ENCODE peak calls at places on chromosomes 4 and X, in seven cellular contexts. W, G, M, O, S, J and Y are unnamed samples.

GRCh38 chrX:47831788-47832187 is 4.9 kb upstream of the ZNF81 start:
- DNase-seq in W (no peak), M (no peak), S (no peak), O (peak), G (no peak), J (peak), Y (no peak)

GRCh38 chr4:87806520-87806919 is 7.2 kb downstream of the IBSP start:
- DNase-seq in G (peak), M (no peak), J (no peak), O (no peak), S (no peak), W (peak), Y (no peak)

GRCh38 chr4:32962100-32962499 is 2241.9 kb downstream of the PCDH7 start:
- DNase-seq in O (no peak), W (no peak), J (no peak), M (no peak), S (no peak), G (no peak), Y (no peak)

GRCh38 chr4:26069218-26069617 is 155.2 kb downstream of the SMIM20 start:
- DNase-seq in O (peak), W (no peak), J (no peak), S (no peak), M (no peak), G (peak), Y (no peak)

GRCh38 chr4:6195602-6196319 is 4.6 kb downstream of the JAKMIP1 start:
- DNase-seq in J (no peak), G (no peak), W (no peak), O (no peak), M (no peak), S (no peak), Y (no peak)

GRCh38 chr4:80197601-80198444 is 520 bp downstream of the PRDM8 start:
- DNase-seq in G (no peak), O (no peak), W (no peak), M (no peak), J (no peak), S (no peak), Y (no peak)

GRCh38 chr4:56129431-56129861 is 180.7 kb downstream of the CEP135 start:
- DNase-seq in S (no peak), G (peak), M (no peak), J (no peak), O (no peak), W (no peak), Y (no peak)

GRCh38 chr4:138522366-138522765 is 280.2 kb upstream of the SLC7A11 start:
- DNase-seq in G (no peak), J (no peak), O (no peak), M (no peak), W (peak), S (no peak), Y (no peak)

GRCh38 chr4:39908284-39908683 is 69.4 kb downstream of the PDS5A start:
- DNase-seq in O (no peak), W (no peak), S (no peak), G (peak), J (no peak), M (no peak), Y (no peak)

GRCh38 chrX:129654652-129655546 is at the start of gene APLN:
- DNase-seq in J (no peak), S (no peak), O (no peak), W (no peak), M (no peak), G (peak), Y (no peak)

GRCh38 chrX:30831082-30831481 is 58.0 kb downstream of the TAB3 start:
- DNase-seq in M (no peak), S (no peak), O (no peak), W (no peak), G (peak), J (no peak), Y (no peak)

GRCh38 chr4:16524911-16525574 is 298.8 kb upstream of the TAPT1 start:
- DNase-seq in G (peak), M (no peak), J (no peak), S (no peak), W (no peak), O (no peak), Y (peak)

GRCh38 chr4:148376151-148376550 is 66.1 kb downstream of the NR3C2 start:
- DNase-seq in M (no peak), O (no peak), G (peak), J (no peak), W (peak), S (no peak), Y (no peak)

GRCh38 chrX:29024813-29025342 is 437.6 kb downstream of the IL1RAPL1 start:
- DNase-seq in G (no peak), M (no peak), J (no peak), O (no peak), W (no peak), S (no peak), Y (no peak)

GRCh38 chrX:23907106-23907495 is 637 bp downstream of the APOO start:
- DNase-seq in W (no peak), G (no peak), O (no peak), M (no peak), S (no peak), J (no peak), Y (no peak)

GRCh38 chrX:155612312-155613224 is at the start of gene TMLHE:
- DNase-seq in S (peak), O (peak), W (peak), M (peak), J (peak), G (peak), Y (peak)

GRCh38 chrX:150940844-150941495 is 42.2 kb upstream of the HMGB3 start:
- DNase-seq in M (no peak), W (no peak), S (no peak), O (no peak), G (no peak), J (no peak), Y (no peak)

GRCh38 chrX:153406903-153407302 is 4.4 kb upstream of the ZFP92 start:
- DNase-seq in G (no peak), S (no peak), O (no peak), J (no peak), W (no peak), M (no peak), Y (no peak)

GRCh38 chrX:108732630-108733321 is 3.6 kb downstream of the IRS4 start:
- DNase-seq in O (peak), M (no peak), W (no peak), J (no peak), S (no peak), G (no peak), Y (no peak)

GRCh38 chr4:27836505-27836904 is 975.9 kb downstream of the STIM2 start:
- DNase-seq in J (no peak), O (no peak), S (no peak), M (no peak), W (peak), G (peak), Y (no peak)

GRCh38 chr4:183541081-183542045 is 36.5 kb downstream of the ING2 start:
- DNase-seq in W (no peak), J (no peak), O (no peak), S (no peak), G (no peak), M (no peak), Y (peak)

GRCh38 chrX:48957477-48957826 is at the start of gene OTUD5:
- DNase-seq in M (peak), G (no peak), W (no peak), O (peak), S (no peak), J (peak), Y (no peak)

GRCh38 chrX:16061296-16061695 is 62.1 kb upstream of the GRPR start:
- DNase-seq in W (no peak), J (no peak), M (no peak), S (no peak), G (no peak), O (no peak), Y (no peak)

GRCh38 chrX:17680732-17681413 is 56.4 kb upstream of the SCML1 start:
- DNase-seq in M (no peak), O (no peak), S (peak), W (no peak), J (no peak), G (peak), Y (peak)

GRCh38 chrX:12060489-12061260 is 77.6 kb upstream of the FRMPD4 start:
- DNase-seq in M (no peak), S (no peak), W (no peak), G (no peak), O (no peak), J (no peak), Y (no peak)

GRCh38 chrX:74450803-74451449 is 29.6 kb downstream of the SLC16A2 start:
- DNase-seq in O (no peak), W (peak), J (no peak), G (peak), S (peak), M (no peak), Y (peak)

GRCh38 chr4:168877779-168878491 is 132.1 kb downstream of the CBR4 start:
- DNase-seq in M (no peak), J (no peak), W (no peak), S (no peak), G (no peak), O (peak), Y (no peak)

GRCh38 chrX:47523297-47523696 is 37.7 kb upstream of the ARAF start:
- DNase-seq in S (no peak), G (peak), O (peak), J (peak), M (peak), W (peak), Y (no peak)

GRCh38 chrX:2457289-2458133 is 43.3 kb downstream of the DHRSX start:
- DNase-seq in G (no peak), J (no peak), O (no peak), M (no peak), S (no peak), W (no peak), Y (no peak)

GRCh38 chrX:152959626-152960025 is 34.3 kb downstream of the PNMA5 start:
- DNase-seq in J (no peak), O (no peak), W (no peak), S (no peak), M (no peak), G (no peak), Y (no peak)

GRCh38 chr4:17717301-17717700 is 64.1 kb downstream of the FAM184B start:
- DNase-seq in O (no peak), J (no peak), M (peak), G (no peak), W (no peak), S (no peak), Y (no peak)

GRCh38 chrX:150509703-150510102 is 58.7 kb upstream of the MTM1 start:
- DNase-seq in O (no peak), G (no peak), M (no peak), J (no peak), S (no peak), W (no peak), Y (no peak)

GRCh38 chr4:14241574-14241973 is 614.0 kb upstream of the BOD1L1 start:
- DNase-seq in W (no peak), J (no peak), S (no peak), M (no peak), O (no peak), G (no peak), Y (no peak)

GRCh38 chr4:38623260-38623659 is 40.7 kb upstream of the KLF3 start:
- DNase-seq in S (no peak), G (no peak), J (no peak), O (no peak), M (no peak), W (no peak), Y (no peak)

GRCh38 chr4:88033309-88033708 is 25.9 kb downstream of the PKD2 start:
- DNase-seq in O (peak), J (no peak), M (no peak), W (peak), S (no peak), G (peak), Y (peak)

GRCh38 chrX:38805294-38806053 is 4.2 kb downstream of the MID1IP1 start:
- DNase-seq in J (peak), M (peak), G (peak), S (no peak), W (no peak), O (peak), Y (peak)

GRCh38 chr4:2352729-2353221 is 65.7 kb downstream of the ZFYVE28 start:
- DNase-seq in S (no peak), J (no peak), W (no peak), G (no peak), O (no peak), M (no peak), Y (no peak)

GRCh38 chr4:2352171-2352570 is 66.3 kb downstream of the ZFYVE28 start:
- DNase-seq in O (no peak), G (no peak), S (no peak), M (no peak), W (no peak), J (no peak), Y (no peak)

GRCh38 chr4:2354760-2355159 is 63.7 kb downstream of the ZFYVE28 start:
- DNase-seq in G (no peak), S (no peak), O (no peak), J (no peak), W (no peak), M (no peak), Y (no peak)

GRCh38 chr4:2353222-2354107 is 65.0 kb downstream of the ZFYVE28 start:
- DNase-seq in W (no peak), S (no peak), O (no peak), M (peak), G (no peak), J (no peak), Y (no peak)

DNA sequence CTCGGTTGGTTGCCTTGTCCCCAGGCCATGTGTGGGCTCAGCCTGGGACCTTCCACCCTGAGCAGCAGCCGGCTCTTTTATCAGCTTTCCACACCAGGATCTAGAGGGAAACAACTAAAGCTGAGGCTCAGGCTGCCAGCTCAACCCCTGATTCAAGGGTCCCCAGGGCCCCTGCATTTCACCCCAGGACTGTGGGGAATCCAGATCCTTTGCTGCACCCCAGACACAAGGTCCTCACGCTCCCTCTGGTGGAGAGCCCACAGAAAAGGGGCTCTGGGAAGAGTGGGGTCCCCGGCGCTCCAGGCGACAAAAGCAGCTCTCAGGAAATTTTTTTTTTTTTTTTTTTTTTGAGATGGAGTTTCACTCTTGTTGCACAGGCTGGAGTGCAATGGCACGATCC is 64.3 kb downstream of the ZFYVE28 start:
- DNase-seq in J (no peak), O (no peak), G (no peak), M (peak), W (no peak), S (no peak), Y (no peak)
- TF ChIP-seq CTCF in J (no peak), O (peak), G (no peak), M (no peak), W (peak), S (peak), Y (peak)

GRCh38 chr4:112633477-112634235 is 3.1 kb downstream of the ZGRF1 start:
- DNase-seq in M (no peak), G (peak), J (no peak), W (no peak), S (no peak), O (peak), Y (no peak)

GRCh38 chr4:112637552-112637866 is 566 bp downstream of the LARP7 start:
- DNase-seq in M (no peak), S (no peak), W (no peak), G (no peak), O (no peak), J (no peak), Y (no peak)

DNA sequence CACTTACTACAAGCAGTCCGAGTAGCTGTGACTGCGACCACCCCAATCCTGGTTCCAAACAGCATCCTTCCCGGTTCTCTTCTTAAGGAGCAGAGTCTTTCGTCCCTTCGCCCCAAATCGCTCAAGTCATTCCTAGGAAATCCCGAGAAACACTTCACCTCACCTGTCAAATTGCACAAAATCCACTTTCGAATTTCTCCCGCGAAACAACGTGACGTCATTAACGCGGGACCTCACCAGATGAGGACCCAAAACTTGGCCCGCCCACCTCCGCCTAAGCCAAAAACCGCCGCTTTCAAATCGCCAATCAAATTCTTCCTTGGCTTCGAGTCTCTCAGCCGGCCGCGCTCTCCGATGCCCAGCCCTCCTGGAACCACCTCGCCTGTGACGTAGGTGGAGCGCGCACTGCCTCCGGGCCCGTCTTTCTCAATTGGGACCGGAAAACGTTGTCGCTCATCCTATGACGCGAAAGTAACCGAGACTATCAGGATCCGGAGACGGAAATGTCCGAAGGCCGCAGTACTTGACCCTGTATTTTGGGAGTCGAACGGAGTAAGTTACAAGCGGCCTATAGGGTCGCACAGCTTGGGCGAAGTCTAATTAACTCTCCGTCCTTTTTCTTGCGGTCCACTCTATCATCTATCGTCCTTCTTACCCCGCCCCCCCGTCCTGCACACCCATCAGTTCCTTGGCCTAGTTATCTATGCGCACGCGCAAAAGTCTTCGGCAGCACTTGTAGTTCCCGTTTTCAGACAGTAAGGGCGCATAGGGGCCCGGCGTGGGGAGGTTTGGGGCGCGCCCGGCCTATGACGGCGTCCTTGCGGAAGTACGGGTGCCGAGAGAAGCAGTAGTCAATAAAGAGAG is at the start of the genes LARP7 and ZGRF1:
- DNase-seq in S (peak), J (peak), O (peak), M (peak), W (peak), G (peak), Y (peak)
- TF ChIP-seq CTCF in S (peak), J (peak), O (peak), M (peak), W (peak), G (peak), Y (peak)

GRCh38 chr4:186405957-186406356 is 140.0 kb downstream of the F11 start:
- DNase-seq in O (no peak), S (no peak), J (no peak), G (no peak), M (no peak), W (no peak), Y (no peak)

GRCh38 chr4:186400676-186401075 is 134.7 kb downstream of the F11 start:
- DNase-seq in O (no peak), G (no peak), M (no peak), W (peak), S (no peak), J (no peak), Y (no peak)

GRCh38 chr4:186404562-186405134 is 138.7 kb downstream of the F11 start:
- DNase-seq in O (no peak), G (no peak), S (no peak), M (no peak), J (no peak), W (no peak), Y (no peak)
- TF ChIP-seq CTCF in O (no peak), G (no peak), S (no peak), M (no peak), J (no peak), W (no peak), Y (no peak)

GRCh38 chr4:123248260-123248659 is 148.3 kb upstream of the SPRY1 start:
- DNase-seq in J (no peak), G (no peak), O (no peak), M (no peak), S (peak), W (no peak), Y (peak)

GRCh38 chr4:123246085-123246484 is 150.5 kb upstream of the SPRY1 start:
- DNase-seq in M (no peak), S (no peak), O (no peak), J (no peak), G (no peak), W (no peak), Y (no peak)

GRCh38 chr4:123249821-123250220 is 146.8 kb upstream of the SPRY1 start:
- DNase-seq in G (no peak), J (no peak), W (no peak), S (no peak), O (no peak), M (no peak), Y (no peak)

GRCh38 chr4:123244233-123244632 is 152.4 kb upstream of the SPRY1 start:
- DNase-seq in O (no peak), W (peak), J (peak), S (no peak), G (no peak), M (no peak), Y (no peak)
- TF ChIP-seq CTCF in O (no peak), W (peak), J (no peak), S (no peak), G (no peak), M (no peak), Y (peak)